ENCODE peak calls at places on chromosomes 2 and 18, in six cellular contexts. O is WTC11, E is type B pancreatic cell, P is left ventricle myocardium inferior, C is tibial artery, T is nephron progenitor cell. B is an unnamed sample.

GRCh38 chr2:47076586-47077441 is 78.3 kb downstream of the STPG4 start:
- DNase-seq in O (no peak), E (no peak), T (no peak), C (peak; percentile 80), P (no peak), B (no peak)

GRCh38 chr2:161988589-161988988 is 85.4 kb downstream of the DPP4 start:
- DNase-seq in T (no peak), C (no peak), O (peak; percentile 39), E (no peak), P (no peak), B (no peak)

GRCh38 chr2:102112271-102112670 is 30.3 kb upstream of the IL1R1 start:
- DNase-seq in O (no peak), C (no peak), P (no peak), E (no peak), T (no peak), B (no peak)

GRCh38 chr18:23460285-23461273 is 7.5 kb downstream of the RIOK3 start:
- DNase-seq in O (no peak), C (no peak), P (no peak), E (no peak), T (no peak), B (no peak)

GRCh38 chr18:56756971-56757370 is 105.8 kb downstream of the WDR7 start:
- DNase-seq in E (no peak), P (no peak), T (peak; percentile 23), C (no peak), O (no peak), B (no peak)

GRCh38 chr2:167406558-167406957 is 518.3 kb downstream of the XIRP2 start:
- DNase-seq in T (peak; percentile 2), P (no peak), C (no peak), O (peak; percentile 66), E (no peak), B (no peak)

GRCh38 chr2:120231974-120232635 is 8.9 kb upstream of the TMEM185B start:
- DNase-seq in P (no peak), O (no peak), C (peak; percentile 59), T (no peak), E (no peak), B (no peak)

GRCh38 chr2:31349160-31349559 is 65.4 kb downstream of the XDH start:
- DNase-seq in P (no peak), C (no peak), O (no peak), T (no peak), E (no peak), B (no peak)

GRCh38 chr2:218858671-218859555 is 692 bp upstream of the WNT6 start:
- DNase-seq in O (peak; percentile 63), E (no peak), T (peak; percentile 50), C (peak; percentile 55), P (no peak), B (no peak)

GRCh38 chr2:235135990-235136561 is 184.3 kb downstream of the SH3BP4 start:
- DNase-seq in C (peak; percentile 77), E (no peak), O (peak; percentile 83), P (peak; percentile 78), T (peak; percentile 81), B (peak; percentile 92)

GRCh38 chr2:107811376-107811775 is 15.3 kb upstream of the RGPD4 start:
- DNase-seq in T (no peak), E (no peak), P (no peak), C (no peak), O (no peak), B (no peak)

GRCh38 chr2:124258481-124258880 is 233.4 kb downstream of the CNTNAP5 start:
- DNase-seq in E (no peak), C (no peak), P (no peak), T (no peak), O (no peak), B (no peak)

GRCh38 chr18:11883153-11883552 is 25.0 kb downstream of the MPPE1 start:
- DNase-seq in P (no peak), O (no peak), T (no peak), C (peak; percentile 4), E (no peak), B (no peak)

GRCh38 chr2:134212726-134213125 is 41.1 kb upstream of the MGAT5 start:
- DNase-seq in O (no peak), P (no peak), E (no peak), C (no peak), T (no peak), B (no peak)

GRCh38 chr18:13453714-13454113 is 235.2 kb downstream of the LDLRAD4 start:
- DNase-seq in E (peak; percentile 29), C (peak; percentile 55), T (no peak), P (no peak), O (no peak), B (no peak)

GRCh38 chr2:31688282-31688681 is 107.5 kb upstream of the SRD5A2 start:
- DNase-seq in P (no peak), O (no peak), T (no peak), E (no peak), C (no peak), B (no peak)

GRCh38 chr2:1656326-1656960 is 87.9 kb downstream of the PXDN start:
- DNase-seq in P (no peak), C (no peak), E (no peak), O (peak; percentile 48), T (no peak), B (peak; percentile 67)

GRCh38 chr2:152580722-152581121 is 136.5 kb downstream of the PRPF40A start:
- DNase-seq in T (no peak), P (no peak), C (no peak), O (no peak), E (no peak), B (no peak)

GRCh38 chr2:162106146-162106551 is 32.1 kb upstream of the DPP4 start:
- DNase-seq in P (no peak), C (no peak), O (no peak), T (no peak), E (no peak), B (no peak)

GRCh38 chr18:68660355-68661183 is 54.3 kb downstream of the TMX3 start:
- DNase-seq in P (no peak), E (no peak), C (no peak), T (no peak), O (no peak), B (no peak)
- TF ChIP-seq CTCF in P (peak; percentile 63), E (peak; percentile 83), C (peak; percentile 46), T (peak; percentile 63), O (no peak), B (peak; percentile 74)

GRCh38 chr2:229910832-229911412 is 10.9 kb downstream of the TRIP12 start:
- DNase-seq in E (no peak), C (no peak), T (no peak), O (no peak), P (no peak), B (no peak)
- TF ChIP-seq CTCF in E (peak; percentile 43), C (peak; percentile 5), T (no peak), O (peak; percentile 6), P (peak; percentile 33), B (peak; percentile 48)

GRCh38 chr18:24734058-24734457 is 273.6 kb downstream of the HRH4 start:
- DNase-seq in C (no peak), P (no peak), O (peak; percentile 36), T (peak; percentile 42), E (no peak), B (peak; percentile 80)
- TF ChIP-seq CTCF in C (no peak), P (peak; percentile 48), O (no peak), T (peak; percentile 52), E (peak; percentile 67), B (peak; percentile 34)

GRCh38 chr2:233303252-233303651 is 4.4 kb upstream of the SAG start:
- DNase-seq in C (no peak), T (no peak), P (no peak), O (peak; percentile 41), E (no peak), B (no peak)
- TF ChIP-seq CTCF in C (no peak), T (no peak), P (no peak), O (no peak), E (no peak), B (no peak)

DNA sequence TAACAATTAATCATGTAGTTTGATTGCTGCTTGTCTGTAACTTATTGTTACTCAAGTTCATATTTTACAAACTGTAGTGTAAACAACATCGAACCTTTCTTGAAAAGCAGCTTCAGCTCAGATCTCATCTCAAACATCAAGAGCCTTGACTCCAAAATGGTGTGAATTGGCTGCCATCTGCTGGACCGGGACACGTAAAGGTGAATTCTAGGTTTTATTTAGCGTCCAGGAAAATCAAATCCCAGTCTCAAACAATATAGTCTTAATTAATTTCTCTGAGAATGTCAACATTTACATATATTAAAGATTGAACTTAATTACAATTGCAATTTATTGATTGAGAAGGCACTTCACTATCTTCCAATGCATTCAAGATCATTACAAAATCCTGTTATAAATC is 453.0 kb downstream of the GALR1 start:
- DNase-seq in P (no peak), E (no peak), C (no peak), O (peak; percentile 37), T (peak; percentile 10), B (no peak)
- TF ChIP-seq CTCF in P (no peak), E (peak; percentile 61), C (no peak), O (no peak), T (peak; percentile 32), B (peak; percentile 30)

GRCh38 chr18:74495581-74496507 is at the start of gene CNDP2:
- DNase-seq in O (peak; percentile 100), E (peak; percentile 100), T (peak; percentile 100), P (peak; percentile 100), C (peak; percentile 100), B (peak; percentile 100)

GRCh38 chr18:74494514-74494913 is 1.6 kb upstream of the CNDP2 start:
- DNase-seq in E (no peak), O (no peak), T (no peak), P (no peak), C (no peak), B (no peak)

GRCh38 chr18:74497778-74498177 is 1.6 kb downstream of the CNDP2 start:
- DNase-seq in O (no peak), C (no peak), T (no peak), P (no peak), E (no peak), B (no peak)

GRCh38 chr18:74497308-74497640 is 1.1 kb downstream of the CNDP2 start:
- DNase-seq in T (no peak), P (no peak), C (no peak), O (no peak), E (no peak), B (no peak)

DNA sequence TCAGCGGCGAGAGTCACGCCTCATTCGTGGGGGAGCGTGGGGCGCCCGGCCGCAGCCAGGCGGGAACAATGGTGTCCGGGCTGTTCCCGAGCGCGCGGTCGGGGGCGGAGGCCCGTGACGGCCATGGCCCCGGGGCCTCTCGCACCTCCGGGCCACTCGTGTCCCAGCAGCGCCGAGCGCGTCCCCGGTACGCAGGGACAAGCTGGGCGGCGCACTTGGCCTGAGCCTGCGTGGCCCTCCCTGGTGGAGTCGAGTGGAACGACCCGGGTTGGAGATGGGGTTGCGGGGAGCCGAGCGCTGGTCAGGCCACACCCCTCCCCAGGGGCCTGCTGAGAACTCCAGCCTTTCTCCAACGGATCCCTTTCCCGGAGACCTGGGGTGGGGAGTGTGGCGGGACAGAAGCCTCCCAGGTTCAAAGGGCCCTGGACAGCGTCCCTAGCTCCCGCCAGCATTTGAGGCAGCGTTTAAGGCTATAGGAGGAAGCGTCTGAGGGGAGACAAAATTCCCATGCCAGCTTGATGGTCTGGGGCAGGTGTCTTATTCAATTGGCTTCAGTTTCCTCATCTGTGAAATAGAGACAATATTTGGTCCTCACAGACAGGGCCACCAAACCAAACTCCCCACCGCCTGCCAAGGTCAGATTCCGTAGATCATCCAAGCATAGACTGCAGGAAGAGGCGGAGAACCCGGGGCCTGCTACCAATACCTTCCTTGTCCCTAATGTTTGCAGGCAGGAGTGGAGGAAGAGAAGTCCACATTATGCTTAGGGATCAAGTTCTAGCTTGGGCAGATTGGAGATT is 545 bp downstream of the CNDP2 start:
- DNase-seq in E (no peak), T (peak; percentile 71), O (peak; percentile 59), P (peak; percentile 68), C (no peak), B (no peak)
- TF ChIP-seq CTCF in E (peak; percentile 60), T (no peak), O (no peak), P (peak; percentile 41), C (no peak), B (peak; percentile 23)

GRCh38 chr2:239824051-239824694 is 201.0 kb downstream of the NDUFA10 start:
- DNase-seq in T (peak; percentile 32), C (peak; percentile 31), E (peak; percentile 58), P (no peak), O (peak; percentile 65), B (peak; percentile 46)
- TF ChIP-seq CTCF in T (peak; percentile 13), C (no peak), E (peak; percentile 61), P (no peak), O (no peak), B (no peak)

B was measured in osteocyte.